ENCODE peak calls at places on chromosome 9, in nine cellular contexts. R, H, U, G, C, I, P, J and E are unnamed samples.

GRCh38 chr9:104227108-104227507 is 133.0 kb downstream of the SMC2 start:
- DNase-seq in R (no peak), H (no peak), U (no peak), G (no peak), C (no peak), I (no peak), P (no peak), J (no peak), E (no peak)

GRCh38 chr9:122827759-122828090 is 663 bp downstream of the PDCL start:
- DNase-seq in R (peak; percentile 11), H (no peak), U (no peak), G (no peak), C (no peak), I (no peak), P (no peak), J (no peak), E (no peak)

GRCh38 chr9:131530930-131531832 is at the start of gene UCK1:
- DNase-seq in R (peak; percentile 90), H (peak; percentile 27), U (peak; percentile 86), G (peak; percentile 79), C (peak; percentile 49), I (peak; percentile 99), P (peak; percentile 100), J (peak; percentile 13), E (peak; percentile 83)

GRCh38 chr9:75891277-75892167 is 1.0 kb downstream of the PCSK5 start:
- DNase-seq in R (peak; percentile 26), H (peak; percentile 12), U (no peak), G (peak; percentile 40), C (no peak), I (peak; percentile 9), P (peak; percentile 32), J (no peak), E (peak; percentile 53)

GRCh38 chr9:79673614-79674013 is 101.8 kb downstream of the TLE4 start:
- DNase-seq in R (no peak), H (no peak), U (no peak), G (no peak), C (no peak), I (no peak), P (no peak), J (peak; percentile 31), E (no peak)

GRCh38 chr9:124453586-124454191 is 3.4 kb downstream of the ADGRD2 start:
- DNase-seq in R (peak; percentile 71), H (peak; percentile 21), U (no peak), G (peak; percentile 86), C (no peak), I (peak; percentile 79), P (no peak), J (no peak), E (no peak)

GRCh38 chr9:123756484-123757106 is 173.3 kb downstream of the DENND1A start:
- DNase-seq in R (no peak), H (no peak), U (no peak), G (no peak), C (no peak), I (no peak), P (no peak), J (peak; percentile 40), E (no peak)

GRCh38 chr9:34332370-34332964 is 3.1 kb downstream of the NUDT2 start:
- DNase-seq in R (peak; percentile 36), H (peak; percentile 28), U (peak; percentile 72), G (no peak), C (no peak), I (peak; percentile 23), P (peak; percentile 46), J (peak; percentile 12), E (peak; percentile 67)

GRCh38 chr9:93290495-93291434 is 106.8 kb downstream of the WNK2 start:
- DNase-seq in R (no peak), H (no peak), U (no peak), G (no peak), C (no peak), I (no peak), P (no peak), J (no peak), E (no peak)

GRCh38 chr9:99235874-99236627 is 14.0 kb downstream of the SEC61B start:
- DNase-seq in R (no peak), H (no peak), U (no peak), G (no peak), C (no peak), I (no peak), P (no peak), J (peak; percentile 82), E (no peak)

GRCh38 chr9:131198316-131198715 is 72.9 kb downstream of the NUP214 start:
- DNase-seq in R (no peak), H (no peak), U (no peak), G (no peak), C (no peak), I (no peak), P (no peak), J (no peak), E (no peak)

GRCh38 chr9:105244996-105245719 is 707 bp downstream of the SLC44A1 start:
- DNase-seq in R (peak; percentile 30), H (no peak), U (peak; percentile 47), G (peak; percentile 90), C (peak; percentile 70), I (peak; percentile 8), P (peak; percentile 60), J (no peak), E (peak; percentile 11)

GRCh38 chr9:114355821-114356220 is 26.2 kb downstream of the ORM2 start:
- DNase-seq in R (no peak), H (no peak), U (no peak), G (no peak), C (no peak), I (no peak), P (no peak), J (no peak), E (no peak)

GRCh38 chr9:97501177-97501971 is at the start of gene TMOD1:
- DNase-seq in R (peak; percentile 83), H (peak; percentile 23), U (peak; percentile 71), G (peak; percentile 73), C (no peak), I (peak; percentile 98), P (peak; percentile 99), J (no peak), E (peak; percentile 55)

GRCh38 chr9:132627120-132627519 is 42.7 kb downstream of the DDX31 start:
- DNase-seq in R (no peak), H (no peak), U (no peak), G (no peak), C (no peak), I (no peak), P (no peak), J (no peak), E (no peak)
- TF ChIP-seq MAX in R (no peak), H (no peak), U (no peak), G (no peak), C (no peak), I (no peak), P (no peak), J (no peak), E (no peak)

DNA sequence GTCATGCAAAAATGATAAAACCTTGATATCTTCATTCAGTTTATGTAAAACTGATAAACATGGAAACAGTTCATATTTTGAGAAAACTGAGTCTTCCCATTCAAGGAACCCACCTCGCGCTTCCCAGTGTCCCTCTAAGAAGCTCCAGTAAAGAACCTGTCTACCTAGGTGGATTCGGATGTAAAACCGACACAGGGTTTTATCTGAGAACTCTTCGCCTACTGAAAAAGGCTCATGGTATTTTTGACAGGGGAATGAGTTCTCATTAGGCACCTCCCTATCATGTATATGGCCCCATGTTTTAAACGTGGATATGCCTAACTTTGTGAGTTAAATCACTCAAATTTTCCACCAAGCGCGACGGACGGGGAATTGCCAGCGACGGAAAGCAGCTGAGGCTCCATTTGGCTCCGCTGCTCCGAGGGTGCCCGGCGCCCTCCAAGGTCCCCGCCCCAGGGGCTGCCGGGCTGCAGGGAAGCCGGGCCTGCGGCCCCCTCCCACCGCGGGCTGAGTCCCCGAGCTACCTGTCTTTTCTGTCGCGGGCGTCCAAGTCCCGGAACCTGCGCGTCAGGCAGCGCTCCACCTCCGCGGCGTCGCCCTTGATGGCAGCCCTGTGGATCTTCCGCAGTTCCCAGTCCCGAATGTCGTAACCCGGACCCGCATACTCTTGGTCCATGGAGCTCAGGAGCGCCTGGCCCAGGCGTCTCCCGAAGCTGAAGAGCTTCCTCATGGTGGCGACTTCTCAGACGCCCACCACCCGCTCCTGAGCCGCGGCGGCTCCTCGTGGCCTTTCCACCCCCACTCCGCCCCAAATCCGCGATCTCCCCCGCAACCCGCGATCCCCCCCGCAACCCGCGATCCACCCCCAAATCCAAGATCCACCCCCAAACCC is 594 bp downstream of the ANKRD18A start:
- DNase-seq in R (no peak), H (no peak), U (peak; percentile 37), G (peak; percentile 36), C (no peak), I (no peak), P (peak; percentile 51), J (no peak), E (no peak)
- TF ChIP-seq MAX in R (no peak), H (no peak), U (no peak), G (no peak), C (no peak), I (no peak), P (no peak), J (no peak), E (no peak)

DNA sequence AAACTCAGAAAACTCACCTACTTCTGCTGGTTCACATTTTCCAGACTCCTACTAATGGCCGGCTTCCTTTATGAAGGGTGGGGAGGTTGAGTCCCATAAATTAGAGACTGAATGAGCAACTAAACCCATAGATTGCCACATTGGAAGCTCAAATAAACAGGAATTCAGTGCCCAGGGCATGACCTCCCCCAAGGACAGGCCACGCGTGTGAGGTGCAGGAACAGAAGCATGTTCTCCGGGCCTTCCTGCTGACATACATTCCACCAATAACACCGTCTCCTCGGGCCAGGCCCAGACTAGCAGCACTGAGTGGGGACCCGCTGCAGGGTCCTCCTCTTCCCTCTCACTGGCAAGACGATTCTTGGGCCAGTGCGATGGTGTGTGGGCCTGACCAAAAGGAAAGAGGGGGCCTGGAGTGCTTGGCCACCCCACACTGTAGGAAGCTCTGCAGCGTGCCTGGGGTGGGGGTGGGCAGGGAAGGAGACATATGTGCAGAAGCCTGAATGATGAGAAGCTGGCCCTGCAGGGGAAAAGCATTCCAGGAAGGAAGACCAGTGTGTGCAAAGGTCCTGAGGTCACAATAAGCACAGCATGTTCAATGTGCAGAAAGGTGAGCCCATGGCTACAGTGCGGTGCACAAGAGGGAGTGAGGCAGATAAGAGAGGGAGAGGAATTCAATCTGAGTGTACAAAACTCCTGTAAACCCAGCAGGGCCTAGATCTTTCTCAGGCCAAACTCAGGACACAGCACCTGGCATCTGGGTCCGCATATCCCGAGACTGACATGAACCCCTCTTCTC is 12.0 kb downstream of the PTGES start:
- DNase-seq in R (no peak), H (no peak), U (no peak), G (no peak), C (no peak), I (no peak), P (no peak), J (no peak), E (no peak)
- TF ChIP-seq MAX in R (no peak), H (no peak), U (no peak), G (no peak), C (no peak), I (no peak), P (no peak), J (no peak), E (no peak)

DNA sequence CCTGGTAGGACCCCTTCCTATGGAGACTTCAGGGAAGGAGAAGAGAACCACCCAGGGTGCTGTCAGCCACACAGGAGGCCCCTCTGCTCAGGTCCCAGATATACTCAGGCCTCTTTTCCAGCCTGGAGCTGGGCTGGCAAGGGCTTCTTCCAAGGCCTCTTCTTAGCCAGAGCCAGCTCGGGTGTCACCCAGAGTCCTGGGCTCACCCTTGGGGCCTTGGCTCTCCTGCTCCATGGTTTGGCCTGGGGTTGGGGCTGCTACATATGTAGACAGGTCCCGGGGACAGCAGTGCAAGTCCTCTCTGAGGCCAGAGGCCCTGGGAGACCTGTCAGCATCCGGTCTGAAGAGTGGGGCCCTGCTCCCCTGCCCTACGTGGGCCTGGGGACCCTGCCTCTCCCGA is 22.8 kb downstream of the PAEP start:
- DNase-seq in R (no peak), H (no peak), U (no peak), G (no peak), C (no peak), I (no peak), P (no peak), J (no peak), E (no peak)
- TF ChIP-seq MAX in R (no peak), H (no peak), U (no peak), G (no peak), C (no peak), I (no peak), P (no peak), J (no peak), E (no peak)